ENCODE peak calls at places on chromosomes 12 and 14, in eight cellular contexts. F, Q, H, E, B, L, R and P are unnamed samples.

GRCh38 chr12:49325606-49326005 is 2.6 kb downstream of the TROAP start:
- DNase-seq in H (no peak), L (no peak), F (no peak), R (no peak), Q (no peak), E (no peak), B (no peak), P (peak)

GRCh38 chr14:81219821-81220487 is 805 bp downstream of the GTF2A1 start:
- DNase-seq in H (peak), B (peak), E (peak), F (peak), L (peak), R (no peak), Q (peak), P (no peak)

GRCh38 chr14:31206536-31207286 is 882 bp downstream of the HECTD1 start:
- DNase-seq in H (peak), Q (peak), F (peak), L (peak), B (peak), R (no peak), E (peak), P (peak)

GRCh38 chr12:121753844-121754264 is 39.6 kb downstream of the RHOF start:
- DNase-seq in F (no peak), H (no peak), Q (peak), B (no peak), E (no peak), L (no peak), R (no peak), P (no peak)

GRCh38 chr12:65537978-65538377 is 259.5 kb downstream of the MSRB3 start:
- DNase-seq in E (no peak), Q (no peak), F (no peak), R (no peak), L (no peak), H (no peak), B (no peak), P (no peak)

GRCh38 chr12:74393265-74393664 is 144.4 kb upstream of the ATXN7L3B start:
- DNase-seq in B (peak), Q (no peak), H (no peak), R (no peak), F (no peak), L (no peak), E (no peak), P (no peak)

GRCh38 chr14:78448483-78449094 is 278.4 kb downstream of the NRXN3 start:
- DNase-seq in L (peak), R (peak), Q (peak), B (peak), H (peak), E (peak), F (peak), P (no peak)

GRCh38 chr12:117051380-117051779 is 47.8 kb downstream of the TESC start:
- DNase-seq in H (no peak), B (no peak), L (no peak), F (no peak), Q (no peak), R (no peak), E (no peak), P (no peak)

GRCh38 chr12:70305794-70306193 is 60.3 kb upstream of the KCNMB4 start:
- DNase-seq in H (no peak), Q (no peak), R (no peak), E (no peak), F (no peak), B (no peak), L (no peak), P (no peak)

GRCh38 chr12:54595471-54595870 is 7.0 kb upstream of the PPP1R1A start:
- DNase-seq in B (no peak), L (no peak), F (no peak), H (no peak), R (no peak), Q (no peak), E (no peak), P (no peak)

GRCh38 chr12:121499929-121500793 is 80.7 kb downstream of the KDM2B start:
- DNase-seq in Q (peak), F (peak), E (peak), B (peak), R (peak), H (peak), L (peak), P (no peak)

GRCh38 chr12:105402366-105402765 is 71.9 kb downstream of the C12orf75 start:
- DNase-seq in L (no peak), Q (no peak), E (no peak), H (no peak), B (no peak), R (no peak), F (no peak), P (no peak)

GRCh38 chr12:122869207-122869973 is 26.5 kb downstream of the VPS37B start:
- DNase-seq in F (no peak), Q (no peak), R (no peak), H (no peak), E (no peak), B (no peak), L (no peak), P (no peak)

GRCh38 chr12:122870163-122870842 is 25.6 kb downstream of the VPS37B start:
- DNase-seq in B (no peak), H (no peak), L (no peak), F (no peak), R (no peak), Q (no peak), E (no peak), P (no peak)

GRCh38 chr12:122866950-122867607 is 28.8 kb downstream of the VPS37B start:
- DNase-seq in R (no peak), Q (no peak), E (no peak), H (no peak), B (no peak), L (no peak), F (no peak), P (no peak)

GRCh38 chr12:122867701-122868461 is 28.0 kb downstream of the VPS37B start:
- DNase-seq in E (peak), R (no peak), F (peak), B (peak), Q (peak), L (no peak), H (no peak), P (no peak)

GRCh38 chr12:122868471-122869177 is 27.3 kb downstream of the VPS37B start:
- DNase-seq in L (no peak), R (no peak), B (no peak), Q (no peak), H (no peak), F (no peak), E (no peak), P (no peak)
- H3K27ac ChIP-seq in L (no peak), R (no peak), B (peak), Q (peak), H (no peak), F (no peak), E (no peak), P (peak)

GRCh38 chr12:16076553-16076952 is 165.4 kb downstream of the DERA start:
- DNase-seq in Q (peak), B (peak), E (peak), R (peak), L (no peak), F (peak), H (peak), P (no peak)
- TF ChIP-seq CTCF in Q (peak), B (no peak), E (peak), R (peak), L (no peak), F (peak), H (peak), P (no peak)

GRCh38 chr12:64385468-64385867 is 5.1 kb downstream of the C12orf56 start:
- DNase-seq in H (no peak), Q (no peak), F (no peak), L (no peak), E (no peak), R (peak), B (peak), P (no peak)
- H3K27ac ChIP-seq in H (no peak), Q (no peak), F (no peak), L (no peak), E (no peak), R (peak), B (peak), P (no peak)

GRCh38 chr12:81330480-81330879 is 252.6 kb downstream of the ACSS3 start:
- DNase-seq in B (no peak), L (no peak), F (peak), R (no peak), Q (no peak), H (no peak), E (no peak), P (no peak)

GRCh38 chr12:81332054-81332453 is 254.2 kb downstream of the ACSS3 start:
- DNase-seq in R (no peak), E (no peak), H (no peak), B (no peak), F (peak), L (no peak), Q (no peak), P (no peak)

GRCh38 chr12:81333812-81334211 is 255.9 kb downstream of the ACSS3 start:
- DNase-seq in R (no peak), F (no peak), E (no peak), L (no peak), H (no peak), Q (no peak), B (no peak), P (no peak)

GRCh38 chr12:81327458-81327857 is 249.6 kb downstream of the ACSS3 start:
- DNase-seq in Q (no peak), B (no peak), L (no peak), E (no peak), R (no peak), H (no peak), F (no peak), P (no peak)

DNA sequence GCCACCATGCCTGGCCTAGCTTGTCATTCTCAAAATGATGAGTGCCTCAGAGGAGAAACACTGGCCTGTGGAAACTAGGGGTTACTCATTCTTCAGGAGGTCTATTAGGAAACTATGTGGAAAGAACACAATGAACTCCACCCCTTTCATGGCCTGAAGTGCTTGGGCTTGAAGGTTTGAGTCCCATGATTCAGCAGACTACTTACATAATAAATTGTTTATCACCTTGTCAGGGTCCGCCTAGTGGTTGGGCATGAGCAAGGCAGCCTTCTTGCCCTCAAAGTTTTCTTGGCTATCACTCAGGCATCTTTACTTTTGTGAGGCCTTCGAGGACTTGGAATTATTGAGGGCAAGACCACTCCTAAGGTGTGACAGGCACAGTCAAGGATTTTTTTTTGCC is 251.2 kb downstream of the ACSS3 start:
- DNase-seq in Q (no peak), B (no peak), H (peak), L (peak), R (no peak), E (peak), F (peak), P (no peak)
- TF ChIP-seq CTCF in Q (no peak), B (peak), H (peak), L (no peak), R (peak), E (peak), F (peak), P (no peak)

GRCh38 chr12:6346942-6347341 is 5.1 kb upstream of the TNFRSF1A start:
- DNase-seq in L (no peak), E (no peak), R (no peak), H (no peak), F (no peak), B (no peak), Q (no peak), P (no peak)
- H3K27ac ChIP-seq in L (no peak), E (no peak), R (no peak), H (no peak), F (no peak), B (no peak), Q (peak), P (peak)

DNA sequence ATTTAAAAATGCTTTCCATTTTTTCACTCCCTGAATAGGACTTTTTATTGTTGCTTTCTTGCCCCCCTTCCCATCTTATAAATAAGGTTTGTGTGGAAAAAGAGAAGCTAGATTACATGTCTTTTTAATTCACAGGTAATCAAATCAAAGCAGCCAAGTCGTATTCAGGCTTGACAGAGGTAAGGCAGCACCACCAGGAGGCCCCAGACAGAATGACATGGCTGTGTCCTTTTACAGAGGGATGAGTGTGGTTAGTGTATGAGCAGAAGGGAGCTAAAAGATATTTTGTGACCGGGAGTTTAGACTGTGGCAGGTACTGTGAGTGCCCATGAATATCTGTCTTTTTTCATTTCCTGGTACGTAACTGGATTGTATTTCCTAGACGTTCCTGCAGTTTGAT is 596.1 kb downstream of the ETNK1 start:
- DNase-seq in Q (no peak), L (no peak), R (no peak), B (peak), H (no peak), E (peak), F (peak), P (no peak)
- TF ChIP-seq CTCF in Q (no peak), L (no peak), R (no peak), B (no peak), H (no peak), E (peak), F (peak), P (no peak)

GRCh38 chr14:72906316-72906715 is 12.4 kb upstream of the DPF3 start:
- DNase-seq in H (peak), Q (no peak), L (no peak), E (no peak), F (no peak), R (no peak), B (no peak), P (no peak)

GRCh38 chr14:72906879-72907278 is 13.0 kb upstream of the DPF3 start:
- DNase-seq in H (no peak), E (no peak), F (no peak), L (no peak), B (no peak), Q (no peak), R (no peak), P (no peak)

GRCh38 chr14:72903707-72904106 is 9.8 kb upstream of the DPF3 start:
- DNase-seq in F (no peak), R (no peak), L (no peak), H (no peak), E (no peak), Q (no peak), B (no peak), P (no peak)

GRCh38 chr14:72904218-72904617 is 10.3 kb upstream of the DPF3 start:
- DNase-seq in Q (no peak), L (no peak), F (no peak), H (no peak), B (no peak), E (no peak), R (no peak), P (no peak)

GRCh38 chr14:72904840-72905561 is 11.1 kb upstream of the DPF3 start:
- DNase-seq in Q (peak), B (peak), R (peak), H (peak), L (peak), E (peak), F (peak), P (no peak)
- H3K27ac ChIP-seq in Q (no peak), B (no peak), R (no peak), H (no peak), L (no peak), E (no peak), F (no peak), P (no peak)

DNA sequence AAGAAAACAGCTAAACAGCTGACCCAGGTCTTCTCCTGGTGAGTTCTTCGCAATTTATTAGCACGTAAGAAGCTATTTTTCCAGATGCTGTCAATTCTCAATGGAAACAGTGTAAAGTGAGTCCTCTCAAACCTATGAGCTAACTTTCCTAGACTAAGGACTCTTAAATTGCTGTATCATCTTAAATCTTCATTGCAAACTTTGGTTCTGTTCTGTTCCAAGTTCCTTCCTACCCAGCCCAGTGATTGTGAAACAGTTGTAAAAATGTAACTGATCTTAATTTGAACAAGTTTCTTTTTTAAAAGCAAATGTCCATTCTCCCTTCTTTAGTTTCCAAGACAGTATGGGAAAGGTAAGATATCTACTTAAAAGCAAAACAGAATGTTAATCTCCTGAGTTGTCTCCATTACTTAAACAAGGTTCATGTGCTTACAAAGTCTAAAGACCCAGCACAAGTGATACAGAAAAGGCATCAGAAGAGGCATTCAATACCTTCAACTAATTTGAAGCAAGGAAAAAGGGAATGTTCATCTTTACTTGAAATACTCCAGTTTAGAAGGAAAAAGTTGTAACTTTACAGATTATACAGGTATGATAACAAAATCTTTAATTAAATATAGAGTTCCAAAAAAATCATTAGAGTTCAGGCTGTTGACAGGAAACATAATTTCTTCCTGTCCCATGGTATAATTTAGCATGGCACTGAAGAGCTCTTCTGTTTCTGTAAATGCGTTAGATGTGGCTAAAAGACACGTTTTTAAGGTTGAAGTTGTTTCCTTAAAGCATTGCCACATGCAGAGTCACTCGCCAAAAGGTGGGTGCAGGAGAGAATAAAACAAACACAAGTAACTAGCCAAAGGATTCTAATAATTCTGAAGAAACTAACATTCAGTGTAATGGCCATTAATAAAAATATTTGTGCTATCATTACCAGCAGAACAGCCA is 101.5 kb upstream of the USP15 start:
- DNase-seq in B (no peak), F (no peak), H (no peak), Q (no peak), L (no peak), E (no peak), R (no peak), P (no peak)
- TF ChIP-seq CTCF in B (no peak), F (no peak), H (no peak), Q (no peak), L (no peak), E (no peak), R (no peak), P (no peak)